ENCODE peak calls at places on chromosomes 1 and 21, in seven cellular contexts. One of them, this sample, is unnamed.

GRCh38 chr1:6108937-6109636 is 63.4 kb downstream of the KCNAB2 start:
- DNase-seq in NCI-H460: peak
- DNase-seq in mesenchymal stem cell: no peak
- DNase-seq in activated CD4-positive, alpha-beta T cell treated with anti-CD3 and anti-CD28 coated beads, Interleukin-2, amount 50 U/mL, for 48 hours: peak
- DNase-seq in mesothelial cell of epicardium: no peak
- DNase-seq in smooth muscle cell of the brain vasculature: peak
- DNase-seq in breast epithelium: no peak
- DNase-seq in this sample: peak

GRCh38 chr1:92211166-92211565 is 6.5 kb upstream of the C1orf146 start:
- DNase-seq in activated CD4-positive, alpha-beta T cell treated with anti-CD3 and anti-CD28 coated beads, Interleukin-2, amount 50 U/mL, for 48 hours: no peak
- DNase-seq in breast epithelium: no peak
- DNase-seq in mesenchymal stem cell: no peak
- DNase-seq in smooth muscle cell of the brain vasculature: no peak
- DNase-seq in NCI-H460: no peak
- DNase-seq in mesothelial cell of epicardium: no peak
- DNase-seq in this sample: no peak

GRCh38 chr1:225467193-225468020 is 39.6 kb upstream of the LBR start:
- DNase-seq in smooth muscle cell of the brain vasculature: no peak
- DNase-seq in mesothelial cell of epicardium: no peak
- DNase-seq in activated CD4-positive, alpha-beta T cell treated with anti-CD3 and anti-CD28 coated beads, Interleukin-2, amount 50 U/mL, for 48 hours: peak
- DNase-seq in mesenchymal stem cell: no peak
- DNase-seq in breast epithelium: no peak
- DNase-seq in NCI-H460: peak
- DNase-seq in this sample: peak

GRCh38 chr1:25555753-25556092 is 12.3 kb downstream of the LDLRAP1 start:
- DNase-seq in NCI-H460: no peak
- DNase-seq in mesenchymal stem cell: no peak
- DNase-seq in activated CD4-positive, alpha-beta T cell treated with anti-CD3 and anti-CD28 coated beads, Interleukin-2, amount 50 U/mL, for 48 hours: no peak
- DNase-seq in breast epithelium: no peak
- DNase-seq in mesothelial cell of epicardium: no peak
- DNase-seq in smooth muscle cell of the brain vasculature: no peak
- DNase-seq in this sample: no peak

GRCh38 chr1:155062702-155063411 is 683 bp upstream of the EFNA4 start:
- DNase-seq in breast epithelium: peak
- DNase-seq in mesenchymal stem cell: peak
- DNase-seq in smooth muscle cell of the brain vasculature: no peak
- DNase-seq in NCI-H460: no peak
- DNase-seq in mesothelial cell of epicardium: no peak
- DNase-seq in activated CD4-positive, alpha-beta T cell treated with anti-CD3 and anti-CD28 coated beads, Interleukin-2, amount 50 U/mL, for 48 hours: peak
- DNase-seq in this sample: no peak

GRCh38 chr1:163970699-163971098 is 588.3 kb upstream of the PBX1 start:
- DNase-seq in breast epithelium: no peak
- DNase-seq in mesenchymal stem cell: no peak
- DNase-seq in activated CD4-positive, alpha-beta T cell treated with anti-CD3 and anti-CD28 coated beads, Interleukin-2, amount 50 U/mL, for 48 hours: no peak
- DNase-seq in NCI-H460: no peak
- DNase-seq in mesothelial cell of epicardium: no peak
- DNase-seq in smooth muscle cell of the brain vasculature: no peak
- DNase-seq in this sample: no peak

GRCh38 chr1:156496211-156496761 is 4.3 kb downstream of the MEF2D start:
- DNase-seq in activated CD4-positive, alpha-beta T cell treated with anti-CD3 and anti-CD28 coated beads, Interleukin-2, amount 50 U/mL, for 48 hours: no peak
- DNase-seq in mesenchymal stem cell: no peak
- DNase-seq in NCI-H460: no peak
- DNase-seq in smooth muscle cell of the brain vasculature: no peak
- DNase-seq in breast epithelium: no peak
- DNase-seq in mesothelial cell of epicardium: no peak
- DNase-seq in this sample: no peak

GRCh38 chr1:154423303-154423987 is 18.3 kb downstream of the IL6R start:
- DNase-seq in breast epithelium: no peak
- DNase-seq in mesenchymal stem cell: peak
- DNase-seq in activated CD4-positive, alpha-beta T cell treated with anti-CD3 and anti-CD28 coated beads, Interleukin-2, amount 50 U/mL, for 48 hours: peak
- DNase-seq in smooth muscle cell of the brain vasculature: no peak
- DNase-seq in mesothelial cell of epicardium: no peak
- DNase-seq in NCI-H460: no peak
- DNase-seq in this sample: no peak

GRCh38 chr1:1215266-1215676 is 1.3 kb upstream of the TNFRSF4 start:
- DNase-seq in NCI-H460: no peak
- DNase-seq in smooth muscle cell of the brain vasculature: no peak
- DNase-seq in breast epithelium: no peak
- DNase-seq in mesothelial cell of epicardium: no peak
- DNase-seq in activated CD4-positive, alpha-beta T cell treated with anti-CD3 and anti-CD28 coated beads, Interleukin-2, amount 50 U/mL, for 48 hours: peak
- DNase-seq in mesenchymal stem cell: peak
- DNase-seq in this sample: peak

GRCh38 chr21:44347911-44348451 is 5.4 kb upstream of the TRPM2 start:
- DNase-seq in mesenchymal stem cell: no peak
- DNase-seq in smooth muscle cell of the brain vasculature: no peak
- DNase-seq in NCI-H460: no peak
- DNase-seq in breast epithelium: peak
- DNase-seq in mesothelial cell of epicardium: no peak
- DNase-seq in activated CD4-positive, alpha-beta T cell treated with anti-CD3 and anti-CD28 coated beads, Interleukin-2, amount 50 U/mL, for 48 hours: no peak
- DNase-seq in this sample: no peak

GRCh38 chr1:16158993-16159831 is 3.3 kb upstream of the EPHA2 start:
- DNase-seq in NCI-H460: no peak
- DNase-seq in mesothelial cell of epicardium: no peak
- DNase-seq in activated CD4-positive, alpha-beta T cell treated with anti-CD3 and anti-CD28 coated beads, Interleukin-2, amount 50 U/mL, for 48 hours: no peak
- DNase-seq in breast epithelium: no peak
- DNase-seq in mesenchymal stem cell: no peak
- DNase-seq in smooth muscle cell of the brain vasculature: no peak
- DNase-seq in this sample: no peak

GRCh38 chr1:10217748-10218441 is 7.5 kb downstream of the KIF1B start:
- DNase-seq in mesothelial cell of epicardium: no peak
- DNase-seq in smooth muscle cell of the brain vasculature: no peak
- DNase-seq in activated CD4-positive, alpha-beta T cell treated with anti-CD3 and anti-CD28 coated beads, Interleukin-2, amount 50 U/mL, for 48 hours: peak
- DNase-seq in mesenchymal stem cell: peak
- DNase-seq in NCI-H460: no peak
- DNase-seq in breast epithelium: no peak
- DNase-seq in this sample: peak

GRCh38 chr1:243596441-243597183 is 253.4 kb downstream of the AKT3 start:
- DNase-seq in mesenchymal stem cell: peak
- DNase-seq in breast epithelium: no peak
- DNase-seq in activated CD4-positive, alpha-beta T cell treated with anti-CD3 and anti-CD28 coated beads, Interleukin-2, amount 50 U/mL, for 48 hours: peak
- DNase-seq in smooth muscle cell of the brain vasculature: no peak
- DNase-seq in NCI-H460: no peak
- DNase-seq in mesothelial cell of epicardium: no peak
- DNase-seq in this sample: no peak

GRCh38 chr1:114353233-114353632 is 157.8 kb downstream of the TRIM33 start:
- DNase-seq in NCI-H460: no peak
- DNase-seq in smooth muscle cell of the brain vasculature: no peak
- DNase-seq in mesothelial cell of epicardium: peak
- DNase-seq in activated CD4-positive, alpha-beta T cell treated with anti-CD3 and anti-CD28 coated beads, Interleukin-2, amount 50 U/mL, for 48 hours: no peak
- DNase-seq in mesenchymal stem cell: no peak
- DNase-seq in breast epithelium: no peak
- DNase-seq in this sample: peak

GRCh38 chr1:10910490-10911273 is 101.8 kb upstream of the TARDBP start:
- DNase-seq in activated CD4-positive, alpha-beta T cell treated with anti-CD3 and anti-CD28 coated beads, Interleukin-2, amount 50 U/mL, for 48 hours: no peak
- DNase-seq in smooth muscle cell of the brain vasculature: no peak
- DNase-seq in mesothelial cell of epicardium: no peak
- DNase-seq in NCI-H460: no peak
- DNase-seq in breast epithelium: no peak
- DNase-seq in mesenchymal stem cell: peak
- DNase-seq in this sample: no peak

GRCh38 chr1:206047271-206047670 is 5.7 kb upstream of the RHEX start:
- DNase-seq in activated CD4-positive, alpha-beta T cell treated with anti-CD3 and anti-CD28 coated beads, Interleukin-2, amount 50 U/mL, for 48 hours: no peak
- DNase-seq in smooth muscle cell of the brain vasculature: no peak
- DNase-seq in breast epithelium: no peak
- DNase-seq in mesenchymal stem cell: no peak
- DNase-seq in mesothelial cell of epicardium: no peak
- DNase-seq in NCI-H460: no peak
- DNase-seq in this sample: no peak

GRCh38 chr1:4397196-4397595 is 257.2 kb upstream of the AJAP1 start:
- DNase-seq in breast epithelium: no peak
- DNase-seq in NCI-H460: no peak
- DNase-seq in mesothelial cell of epicardium: no peak
- DNase-seq in mesenchymal stem cell: no peak
- DNase-seq in smooth muscle cell of the brain vasculature: no peak
- DNase-seq in activated CD4-positive, alpha-beta T cell treated with anti-CD3 and anti-CD28 coated beads, Interleukin-2, amount 50 U/mL, for 48 hours: no peak
- DNase-seq in this sample: no peak

GRCh38 chr1:20389551-20389950 is 96.5 kb downstream of the CAMK2N1 start:
- DNase-seq in smooth muscle cell of the brain vasculature: no peak
- DNase-seq in activated CD4-positive, alpha-beta T cell treated with anti-CD3 and anti-CD28 coated beads, Interleukin-2, amount 50 U/mL, for 48 hours: no peak
- DNase-seq in breast epithelium: no peak
- DNase-seq in NCI-H460: no peak
- DNase-seq in mesenchymal stem cell: no peak
- DNase-seq in mesothelial cell of epicardium: no peak
- DNase-seq in this sample: no peak

GRCh38 chr1:63718464-63719075 is 55.2 kb upstream of the ROR1 start:
- DNase-seq in mesothelial cell of epicardium: no peak
- DNase-seq in mesenchymal stem cell: no peak
- DNase-seq in smooth muscle cell of the brain vasculature: no peak
- DNase-seq in breast epithelium: no peak
- DNase-seq in activated CD4-positive, alpha-beta T cell treated with anti-CD3 and anti-CD28 coated beads, Interleukin-2, amount 50 U/mL, for 48 hours: no peak
- DNase-seq in NCI-H460: no peak
- DNase-seq in this sample: no peak

GRCh38 chr1:109796484-109797305 is 33.0 kb upstream of the EPS8L3 start:
- DNase-seq in breast epithelium: peak
- DNase-seq in mesenchymal stem cell: peak
- DNase-seq in mesothelial cell of epicardium: no peak
- DNase-seq in smooth muscle cell of the brain vasculature: no peak
- DNase-seq in NCI-H460: no peak
- DNase-seq in activated CD4-positive, alpha-beta T cell treated with anti-CD3 and anti-CD28 coated beads, Interleukin-2, amount 50 U/mL, for 48 hours: no peak
- DNase-seq in this sample: no peak

GRCh38 chr1:244779410-244779809 is 56.0 kb upstream of the COX20 start:
- DNase-seq in breast epithelium: no peak
- DNase-seq in mesothelial cell of epicardium: no peak
- DNase-seq in mesenchymal stem cell: peak
- DNase-seq in smooth muscle cell of the brain vasculature: no peak
- DNase-seq in activated CD4-positive, alpha-beta T cell treated with anti-CD3 and anti-CD28 coated beads, Interleukin-2, amount 50 U/mL, for 48 hours: no peak
- DNase-seq in NCI-H460: no peak
- DNase-seq in this sample: no peak

GRCh38 chr1:52653207-52653849 is 20.4 kb downstream of the SHISAL2A start:
- DNase-seq in NCI-H460: no peak
- DNase-seq in mesenchymal stem cell: no peak
- DNase-seq in activated CD4-positive, alpha-beta T cell treated with anti-CD3 and anti-CD28 coated beads, Interleukin-2, amount 50 U/mL, for 48 hours: no peak
- DNase-seq in mesothelial cell of epicardium: no peak
- DNase-seq in smooth muscle cell of the brain vasculature: no peak
- DNase-seq in breast epithelium: no peak
- DNase-seq in this sample: no peak

GRCh38 chr1:147541672-147542548 is 609 bp downstream of the BCL9 start:
- DNase-seq in mesothelial cell of epicardium: peak
- DNase-seq in activated CD4-positive, alpha-beta T cell treated with anti-CD3 and anti-CD28 coated beads, Interleukin-2, amount 50 U/mL, for 48 hours: peak
- DNase-seq in breast epithelium: no peak
- DNase-seq in smooth muscle cell of the brain vasculature: no peak
- DNase-seq in mesenchymal stem cell: peak
- DNase-seq in NCI-H460: peak
- DNase-seq in this sample: no peak

This sample was measured in dermis microvascular lymphatic vessel endothelial cell.